ENCODE peak calls at places on chromosomes 3 and 15, in six cellular contexts. D is HS-27A; X is PC-3; U is NAMALWA; M is activated CD8-positive, alpha-beta memory T cell treated with anti-CD3 and anti-CD28 coated beads for 1 hour; S is left ventricle myocardium inferior. A is an unnamed sample.

GRCh38 chr15:34357653-34358052 is 9.3 kb downstream of the LPCAT4 start:
- DNase-seq in S (no peak), U (no peak), X (no peak), D (no peak), M (no peak), A (no peak)

GRCh38 chr3:10940106-10940505 is 52.4 kb upstream of the SLC6A1 start:
- DNase-seq in S (no peak), X (peak; percentile 14), D (no peak), U (no peak), M (no peak), A (no peak)

GRCh38 chr3:127015282-127016042 is 32.5 kb downstream of the PLXNA1 start:
- DNase-seq in U (peak; percentile 27), S (no peak), M (no peak), D (no peak), X (no peak), A (no peak)

GRCh38 chr3:87836026-87836425 is 222.8 kb downstream of the CGGBP1 start:
- DNase-seq in U (no peak), M (no peak), D (no peak), S (no peak), X (no peak), A (no peak)

GRCh38 chr15:80152896-80153876 is at the start of gene FAH:
- DNase-seq in D (no peak), S (no peak), U (peak; percentile 70), M (no peak), X (peak; percentile 41), A (peak; percentile 62)

GRCh38 chr3:177066068-177066467 is 131.2 kb downstream of the TBL1XR1 start:
- DNase-seq in D (no peak), S (no peak), U (no peak), M (no peak), X (no peak), A (no peak)

GRCh38 chr3:193896419-193896818 is 239.5 kb upstream of the HES1 start:
- DNase-seq in M (no peak), D (no peak), U (no peak), X (no peak), S (no peak), A (no peak)

GRCh38 chr3:27675287-27675686 is 46.8 kb downstream of the EOMES start:
- DNase-seq in M (no peak), U (no peak), D (no peak), S (no peak), X (no peak), A (peak; percentile 57)

GRCh38 chr15:59292393-59292792 is 80.3 kb downstream of the MYO1E start:
- DNase-seq in X (peak; percentile 42), M (no peak), S (no peak), U (no peak), D (no peak), A (peak; percentile 72)

GRCh38 chr3:31629054-31629453 is 96.3 kb downstream of the STT3B start:
- DNase-seq in D (no peak), X (no peak), S (no peak), M (no peak), U (no peak), A (no peak)

GRCh38 chr3:97872209-97873042 is 50.6 kb downstream of the CRYBG3 start:
- DNase-seq in U (no peak), D (peak; percentile 67), X (peak; percentile 98), S (no peak), M (no peak), A (peak; percentile 95)

GRCh38 chr3:125292015-125292414 is 79.5 kb upstream of the SLC12A8 start:
- DNase-seq in D (no peak), U (no peak), S (no peak), X (no peak), M (no peak), A (no peak)

A was measured in astrocyte of the spinal cord.